ENCODE peak calls at places on chromosomes 5 and 9, in ten cellular contexts. S is left lung, P is brain microvascular endothelial cell, X is body of pancreas, Y is K562, L is aorta, W is cardiac muscle cell, C is PC-9, R is MM.1S, D is dorsolateral prefrontal cortex. Q is an unnamed sample.
A peak's percentile ranks its signal among the peaks of the same experiment; 100 is the strongest.

GRCh38 chr5:59198365-59198764 is 615.5 kb downstream of the RAB3C start:
- DNase-seq in S (no peak), P (no peak), X (no peak), Y (no peak), L (no peak), W (no peak), C (no peak), R (no peak), D (no peak), Q (no peak)

GRCh38 chr5:14226554-14226953 is 83.4 kb downstream of the TRIO start:
- DNase-seq in S (no peak), P (no peak), X (no peak), Y (no peak), L (no peak), W (no peak), C (no peak), R (no peak), D (no peak), Q (no peak)

GRCh38 chr5:172659909-172660628 is 19.0 kb downstream of the NEURL1B start:
- DNase-seq in S (no peak), P (peak; percentile 87), X (peak; percentile 92), Y (no peak), L (peak; percentile 94), W (peak; percentile 75), C (no peak), R (no peak), D (peak; percentile 81), Q (peak; percentile 94)

GRCh38 chr5:75412111-75412990 is 75.3 kb downstream of the HMGCR start:
- DNase-seq in S (no peak), P (no peak), X (no peak), Y (no peak), L (no peak), W (peak; percentile 7), C (no peak), R (no peak), D (no peak), Q (no peak)

GRCh38 chr9:123419721-123420559 is 63.9 kb downstream of the CRB2 start:
- DNase-seq in S (peak; percentile 64), P (no peak), X (no peak), Y (no peak), L (peak; percentile 24), W (no peak), C (no peak), R (no peak), D (peak; percentile 29), Q (no peak)

GRCh38 chr5:40223884-40224402 is 455.8 kb upstream of the PTGER4 start:
- DNase-seq in S (no peak), P (peak; percentile 78), X (no peak), Y (no peak), L (no peak), W (no peak), C (no peak), R (peak; percentile 48), D (no peak), Q (no peak)

GRCh38 chr5:51033215-51033614 is 350.0 kb upstream of the ISL1 start:
- DNase-seq in S (no peak), P (no peak), X (peak; percentile 30), Y (peak; percentile 1), L (no peak), W (no peak), C (no peak), R (no peak), D (no peak), Q (no peak)

GRCh38 chr5:172943283-172943841 is 15.9 kb upstream of the RPL26L1 start:
- DNase-seq in S (no peak), P (peak; percentile 87), X (no peak), Y (peak; percentile 76), L (peak; percentile 64), W (peak; percentile 93), C (no peak), R (no peak), D (no peak), Q (no peak)

GRCh38 chr9:109411818-109412352 is 86.2 kb downstream of the PTPN3 start:
- DNase-seq in S (no peak), P (peak; percentile 14), X (no peak), Y (peak; percentile 12), L (no peak), W (peak; percentile 72), C (no peak), R (peak; percentile 45), D (no peak), Q (no peak)

GRCh38 chr5:74281191-74281590 is 359.3 kb downstream of the ENC1 start:
- DNase-seq in S (no peak), P (no peak), X (no peak), Y (no peak), L (no peak), W (no peak), C (no peak), R (no peak), D (no peak), Q (no peak)

GRCh38 chr5:160213537-160213936 is 15.8 kb upstream of the FABP6 start:
- DNase-seq in S (no peak), P (no peak), X (no peak), Y (peak; percentile 18), L (no peak), W (no peak), C (no peak), R (peak; percentile 71), D (no peak), Q (no peak)

GRCh38 chr5:165201364-165202143 is 1696.1 kb downstream of the MAT2B start:
- DNase-seq in S (no peak), P (no peak), X (no peak), Y (no peak), L (no peak), W (peak; percentile 47), C (no peak), R (no peak), D (no peak), Q (no peak)

GRCh38 chr5:132205385-132206125 is 22.1 kb downstream of the P4HA2 start:
- DNase-seq in S (no peak), P (no peak), X (no peak), Y (no peak), L (no peak), W (peak; percentile 51), C (peak; percentile 15), R (no peak), D (no peak), Q (no peak)

GRCh38 chr5:135213466-135214239 is 179.6 kb upstream of the PITX1 start:
- DNase-seq in S (no peak), P (no peak), X (no peak), Y (no peak), L (no peak), W (no peak), C (no peak), R (no peak), D (peak; percentile 16), Q (peak; percentile 66)

GRCh38 chr5:112059601-112060135 is 302.7 kb upstream of the NREP start:
- DNase-seq in S (no peak), P (no peak), X (no peak), Y (no peak), L (no peak), W (peak; percentile 17), C (no peak), R (no peak), D (no peak), Q (no peak)

GRCh38 chr5:16467363-16468219 is 2.0 kb upstream of the ZNF622 start:
- DNase-seq in S (no peak), P (peak; percentile 72), X (no peak), Y (peak; percentile 57), L (no peak), W (peak; percentile 30), C (peak; percentile 59), R (peak; percentile 28), D (no peak), Q (no peak)

GRCh38 chr5:93423333-93423714 is 157.7 kb downstream of the NR2F1-AS1 start:
- DNase-seq in S (no peak), P (no peak), X (no peak), Y (no peak), L (no peak), W (no peak), C (no peak), R (no peak), D (no peak), Q (no peak)
- H3K27ac ChIP-seq in S (no peak overlapping the region), P (no peak overlapping the region), X (no peak overlapping the region), Y (no peak overlapping the region), L (no peak overlapping the region), W (no peak overlapping the region), C (no peak overlapping the region), R (no peak overlapping the region), D (peak overlapping the region; percentile 47), Q (no peak overlapping the region)

GRCh38 chr5:42949348-42950090 is 90.6 kb downstream of the ANXA2R start:
- DNase-seq in S (peak; percentile 86), P (peak; percentile 87), X (peak; percentile 61), Y (no peak), L (peak; percentile 87), W (peak; percentile 87), C (no peak), R (peak; percentile 95), D (no peak), Q (no peak)
- H3K4me3 ChIP-seq in S (no peak overlapping the region), P (peak overlapping the region; percentile 48), X (no peak overlapping the region), Y (no peak overlapping the region), L (no peak overlapping the region), W (no peak overlapping the region), C (peak overlapping the region; percentile 55), R (peak overlapping the region; percentile 69), D (peak overlapping the region; percentile 30), Q (peak overlapping the region; percentile 73)

GRCh38 chr9:137416563-137417151 is 6.3 kb downstream of the EXD3 start:
- DNase-seq in S (peak; percentile 76), P (no peak), X (no peak), Y (no peak), L (no peak), W (no peak), C (no peak), R (no peak), D (no peak), Q (no peak)
- H3K27ac ChIP-seq in S (no peak overlapping the region), P (no peak overlapping the region), X (no peak overlapping the region), Y (no peak overlapping the region), L (no peak overlapping the region), W (no peak overlapping the region), C (no peak overlapping the region), R (no peak overlapping the region), D (no peak overlapping the region), Q (no peak overlapping the region)

GRCh38 chr9:107024193-107024592 is 161.2 kb downstream of the ZNF462 start:
- DNase-seq in S (no peak), P (no peak), X (no peak), Y (no peak), L (no peak), W (no peak), C (no peak), R (peak; percentile 92), D (no peak), Q (no peak)

GRCh38 chr9:107019216-107019615 is 156.2 kb downstream of the ZNF462 start:
- DNase-seq in S (no peak), P (peak; percentile 75), X (no peak), Y (no peak), L (no peak), W (peak; percentile 70), C (no peak), R (no peak), D (no peak), Q (no peak)

GRCh38 chr9:107016383-107016782 is 153.4 kb downstream of the ZNF462 start:
- DNase-seq in S (no peak), P (no peak), X (no peak), Y (no peak), L (no peak), W (no peak), C (no peak), R (no peak), D (no peak), Q (no peak)

DNA sequence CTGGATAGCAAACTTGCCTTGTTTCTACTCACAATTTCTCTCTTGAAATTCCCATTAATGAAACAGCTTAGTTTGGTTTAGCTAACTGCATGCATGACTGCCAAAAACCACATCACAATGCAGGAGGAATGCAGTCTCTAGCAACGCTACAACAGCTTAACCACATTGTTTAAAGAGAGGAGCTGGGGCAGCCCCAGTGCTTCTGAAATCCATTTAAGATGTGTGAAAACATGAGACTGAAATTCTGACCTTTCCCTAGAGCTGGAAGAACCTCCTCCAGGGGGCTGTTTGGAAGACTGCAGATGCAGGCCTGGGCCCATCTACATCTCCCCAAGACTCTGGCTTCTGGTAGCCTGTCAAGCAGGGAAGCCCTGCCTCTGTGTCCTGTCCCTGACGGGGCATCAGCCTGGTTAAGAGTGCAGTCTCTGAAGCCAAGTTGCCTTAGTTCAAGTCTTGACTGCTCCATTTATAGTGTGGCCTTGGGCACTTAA is 157.1 kb downstream of the ZNF462 start:
- DNase-seq in S (no peak), P (peak; percentile 94), X (peak; percentile 25), Y (no peak), L (peak; percentile 42), W (peak; percentile 96), C (peak; percentile 37), R (peak; percentile 83), D (no peak), Q (no peak)
- H3K4me3 ChIP-seq in S (no peak overlapping the region), P (no peak overlapping the region), X (no peak overlapping the region), Y (no peak overlapping the region), L (no peak overlapping the region), W (no peak overlapping the region), C (no peak overlapping the region), R (no peak overlapping the region), D (no peak overlapping the region), Q (no peak overlapping the region)

Q was measured in coronary artery.